ENCODE peak calls at places on chromosomes 1 and 21, in eight cellular contexts. Y, L, H, K, W, M, D and U are unnamed samples.

GRCh38 chr1:53050310-53050709 is 11.7 kb upstream of the PODN start:
- DNase-seq in Y (no peak), L (no peak), H (no peak), K (no peak), W (no peak), M (no peak), D (no peak), U (no peak)

GRCh38 chr1:18738126-18738525 is 107.5 kb downstream of the PAX7 start:
- DNase-seq in Y (no peak), L (no peak), H (no peak), K (no peak), W (no peak), M (no peak), D (no peak), U (no peak)

GRCh38 chr1:77762072-77762476 is 2.4 kb upstream of the USP33 start:
- DNase-seq in Y (no peak), L (no peak), H (no peak), K (peak), W (peak), M (no peak), D (peak), U (peak)

GRCh38 chr1:172286629-172287076 is 133.8 kb upstream of the C1orf105 start:
- DNase-seq in Y (no peak), L (no peak), H (no peak), K (no peak), W (peak), M (no peak), D (peak), U (peak)

GRCh38 chr21:44485254-44485793 is 30.0 kb downstream of the LRRC3 start:
- DNase-seq in Y (peak), L (no peak), H (no peak), K (no peak), W (peak), M (peak), D (no peak), U (no peak)

GRCh38 chr1:102742426-102742825 is 365.9 kb downstream of the COL11A1 start:
- DNase-seq in Y (no peak), L (no peak), H (no peak), K (no peak), W (no peak), M (no peak), D (peak), U (peak)

GRCh38 chr1:22838965-22839364 is 128.3 kb downstream of the EPHB2 start:
- DNase-seq in Y (no peak), L (no peak), H (no peak), K (no peak), W (no peak), M (no peak), D (no peak), U (no peak)

GRCh38 chr1:159931101-159931816 is 6.0 kb upstream of the TAGLN2 start:
- DNase-seq in Y (no peak), L (no peak), H (no peak), K (no peak), W (no peak), M (no peak), D (no peak), U (no peak)

GRCh38 chr1:59177756-59178155 is 119.1 kb upstream of the FGGY start:
- DNase-seq in Y (no peak), L (no peak), H (no peak), K (no peak), W (peak), M (no peak), D (no peak), U (no peak)

GRCh38 chr1:64268653-64269557 is 65.5 kb downstream of the UBE2U start:
- DNase-seq in Y (peak), L (peak), H (peak), K (peak), W (peak), M (peak), D (peak), U (peak)

GRCh38 chr1:192826791-192827477 is 18.1 kb downstream of the RGS2 start:
- DNase-seq in Y (no peak), L (no peak), H (no peak), K (peak), W (no peak), M (no peak), D (peak), U (peak)

GRCh38 chr1:1615256-1616044 is at the start of gene MIB2:
- DNase-seq in Y (peak), L (peak), H (peak), K (peak), W (peak), M (peak), D (peak), U (peak)

GRCh38 chr1:171636141-171636540 is 14.1 kb downstream of the MYOCOS start:
- DNase-seq in Y (no peak), L (no peak), H (no peak), K (no peak), W (no peak), M (no peak), D (no peak), U (peak)

GRCh38 chr1:109818351-109819325 is 54.9 kb upstream of the EPS8L3 start:
- DNase-seq in Y (no peak), L (no peak), H (no peak), K (no peak), W (no peak), M (no peak), D (no peak), U (no peak)

GRCh38 chr1:41022424-41022823 is 899 bp upstream of the SLFNL1 start:
- DNase-seq in Y (no peak), L (no peak), H (no peak), K (no peak), W (no peak), M (no peak), D (no peak), U (no peak)

GRCh38 chr21:33734818-33735217 is 92.5 kb downstream of the ITSN1 start:
- DNase-seq in Y (no peak), L (no peak), H (no peak), K (no peak), W (no peak), M (no peak), D (no peak), U (no peak)

GRCh38 chr1:109392788-109393580 is 4.7 kb downstream of the SORT1 start:
- DNase-seq in Y (no peak), L (peak), H (peak), K (no peak), W (peak), M (no peak), D (peak), U (peak)

GRCh38 chr1:24481098-24481497 is 21.5 kb upstream of the RCAN3 start:
- DNase-seq in Y (no peak), L (no peak), H (no peak), K (no peak), W (no peak), M (no peak), D (no peak), U (no peak)